ENCODE peak calls at places on chromosomes 11 and 22, in ten cellular contexts. U, W, V, M, Y, E, A, B, I and F are unnamed samples.

GRCh38 chr22:18954941-18955571 is 19.0 kb upstream of the PRODH start:
- DNase-seq in U (peak; percentile 12), W (no peak), V (no peak), M (no peak), Y (no peak), E (no peak), A (no peak), B (no peak), I (no peak), F (no peak)

GRCh38 chr11:66142370-66143263 is 72.5 kb downstream of the PACS1 start:
- DNase-seq in U (no peak), W (no peak), V (no peak), M (no peak), Y (no peak), E (no peak), A (no peak), B (no peak), I (no peak), F (peak; percentile 57)

GRCh38 chr22:46984751-46985506 is 222.5 kb downstream of the TBC1D22A start:
- DNase-seq in U (no peak), W (no peak), V (peak; percentile 68), M (peak; percentile 27), Y (no peak), E (peak; percentile 64), A (no peak), B (no peak), I (no peak), F (peak; percentile 17)

GRCh38 chr11:23897453-23898289 is 599.2 kb upstream of the LUZP2 start:
- DNase-seq in U (no peak), W (no peak), V (no peak), M (no peak), Y (no peak), E (peak; percentile 93), A (no peak), B (no peak), I (no peak), F (peak; percentile 75)

GRCh38 chr11:9914064-9914463 is 250.2 kb downstream of the SWAP70 start:
- DNase-seq in U (no peak), W (no peak), V (no peak), M (no peak), Y (no peak), E (no peak), A (no peak), B (no peak), I (no peak), F (no peak)

GRCh38 chr11:117514256-117514655 is 186.6 kb downstream of the CEP164 start:
- DNase-seq in U (no peak), W (no peak), V (no peak), M (no peak), Y (no peak), E (no peak), A (no peak), B (no peak), I (no peak), F (no peak)

GRCh38 chr11:2207773-2208621 is 36.4 kb upstream of the TH start:
- DNase-seq in U (peak; percentile 9), W (no peak), V (peak; percentile 7), M (no peak), Y (no peak), E (no peak), A (no peak), B (no peak), I (no peak), F (no peak)

GRCh38 chr11:67285541-67286498 is 3.3 kb upstream of the ANKRD13D start:
- DNase-seq in U (peak; percentile 55), W (no peak), V (no peak), M (no peak), Y (no peak), E (no peak), A (no peak), B (no peak), I (no peak), F (no peak)

GRCh38 chr11:94959179-94959578 is 14.2 kb downstream of the CWC15 start:
- DNase-seq in U (no peak), W (no peak), V (no peak), M (no peak), Y (no peak), E (no peak), A (no peak), B (no peak), I (no peak), F (no peak)

GRCh38 chr22:18983120-18983651 is 47.1 kb upstream of the PRODH start:
- DNase-seq in U (no peak), W (no peak), V (no peak), M (no peak), Y (no peak), E (no peak), A (no peak), B (no peak), I (no peak), F (no peak)

GRCh38 chr22:26174280-26174679 is 5.0 kb downstream of the SEZ6L start:
- DNase-seq in U (no peak), W (peak; percentile 25), V (no peak), M (no peak), Y (no peak), E (no peak), A (peak; percentile 44), B (peak; percentile 59), I (no peak), F (no peak)

GRCh38 chr11:102886999-102887398 is 12.2 kb upstream of the MMP12 start:
- DNase-seq in U (no peak), W (no peak), V (no peak), M (no peak), Y (no peak), E (peak; percentile 10), A (no peak), B (no peak), I (no peak), F (peak; percentile 20)

GRCh38 chr11:116422976-116423375 is 349.8 kb downstream of the BUD13 start:
- DNase-seq in U (no peak), W (no peak), V (no peak), M (no peak), Y (no peak), E (no peak), A (no peak), B (peak; percentile 68), I (no peak), F (no peak)

GRCh38 chr22:35761037-35761436 is 43.4 kb downstream of the APOL5 start:
- DNase-seq in U (no peak), W (no peak), V (no peak), M (no peak), Y (no peak), E (peak; percentile 33), A (no peak), B (peak; percentile 35), I (no peak), F (no peak)

GRCh38 chr22:28442951-28443876 is 236.4 kb downstream of the TTC28 start:
- DNase-seq in U (peak; percentile 21), W (no peak), V (peak; percentile 77), M (no peak), Y (peak; percentile 68), E (peak; percentile 75), A (peak; percentile 71), B (peak; percentile 78), I (no peak), F (no peak)

GRCh38 chr11:77095551-77096490 is 6.8 kb upstream of the OMP start:
- DNase-seq in U (no peak), W (no peak), V (peak; percentile 80), M (no peak), Y (no peak), E (no peak), A (no peak), B (no peak), I (no peak), F (no peak)

GRCh38 chr11:111441443-111441842 is 62.4 kb upstream of the POU2AF1 start:
- DNase-seq in U (no peak), W (no peak), V (no peak), M (peak; percentile 14), Y (no peak), E (peak; percentile 84), A (no peak), B (no peak), I (no peak), F (no peak)

GRCh38 chr11:69142894-69143293 is 12.8 kb upstream of the SMIM38 start:
- DNase-seq in U (no peak), W (no peak), V (no peak), M (no peak), Y (no peak), E (no peak), A (no peak), B (no peak), I (no peak), F (no peak)

GRCh38 chr11:129453293-129453721 is 77.7 kb downstream of the BARX2 start:
- DNase-seq in U (no peak), W (no peak), V (peak; percentile 41), M (no peak), Y (peak; percentile 85), E (no peak), A (no peak), B (peak; percentile 58), I (no peak), F (no peak)

GRCh38 chr11:66318576-66318970 is 1.7 kb upstream of the CD248 start:
- DNase-seq in U (no peak), W (no peak), V (no peak), M (no peak), Y (no peak), E (peak; percentile 87), A (no peak), B (no peak), I (no peak), F (no peak)

GRCh38 chr11:34198523-34198922 is 93.1 kb downstream of the NAT10 start:
- DNase-seq in U (no peak), W (no peak), V (no peak), M (no peak), Y (no peak), E (no peak), A (no peak), B (no peak), I (no peak), F (no peak)

GRCh38 chr11:45078236-45079074 is 68.0 kb upstream of the PRDM11 start:
- DNase-seq in U (no peak), W (no peak), V (no peak), M (no peak), Y (no peak), E (peak; percentile 30), A (no peak), B (no peak), I (no peak), F (no peak)

GRCh38 chr11:114057605-114058004 is 1.9 kb upstream of the ZBTB16 start:
- DNase-seq in U (no peak), W (no peak), V (no peak), M (no peak), Y (no peak), E (no peak), A (no peak), B (no peak), I (no peak), F (no peak)

GRCh38 chr11:34214961-34215805 is 109.8 kb downstream of the NAT10 start:
- DNase-seq in U (peak; percentile 61), W (no peak), V (no peak), M (peak; percentile 78), Y (no peak), E (peak; percentile 76), A (no peak), B (no peak), I (no peak), F (no peak)

GRCh38 chr11:15158351-15159015 is 43.8 kb downstream of the INSC start:
- DNase-seq in U (no peak), W (no peak), V (no peak), M (no peak), Y (no peak), E (peak; percentile 97), A (no peak), B (no peak), I (no peak), F (no peak)

GRCh38 chr11:112366777-112367176 is 106.1 kb upstream of the PLET1 start:
- DNase-seq in U (no peak), W (no peak), V (no peak), M (no peak), Y (no peak), E (peak; percentile 55), A (no peak), B (no peak), I (no peak), F (no peak)